ENCODE peak calls at places on chromosomes 16 and 17, in six cellular contexts. T is fibroblast of pulmonary artery, J is cardiac muscle cell, H is thoracic aorta, I is A549, V is IMR-90. B is an unnamed sample.

GRCh38 chr16:17803625-17804410 is 333.1 kb upstream of the XYLT1 start:
- DNase-seq in T (peak; percentile 27), J (no peak), H (no peak), I (no peak), V (peak; percentile 97), B (peak; percentile 60)

GRCh38 chr16:4801962-4802658 is at the start of gene ROGDI:
- DNase-seq in T (peak; percentile 31), J (peak; percentile 94), H (peak; percentile 26), I (peak; percentile 51), V (peak; percentile 12), B (no peak)

GRCh38 chr17:4533522-4534502 is 21.4 kb downstream of the MYBBP1A start:
- DNase-seq in T (no peak), J (no peak), H (no peak), I (no peak), V (no peak), B (no peak)

GRCh38 chr17:64355536-64356303 is 34.9 kb downstream of the PECAM1 start:
- DNase-seq in T (peak; percentile 64), J (no peak), H (no peak), I (no peak), V (peak; percentile 43), B (no peak)

GRCh38 chr16:84982434-84982833 is 28.9 kb downstream of the ZDHHC7 start:
- DNase-seq in T (no peak), J (peak; percentile 23), H (no peak), I (no peak), V (no peak), B (no peak)

GRCh38 chr17:35486920-35487727 is 38.6 kb upstream of the SLFN13 start:
- DNase-seq in T (peak; percentile 83), J (peak; percentile 44), H (no peak), I (peak; percentile 28), V (peak; percentile 56), B (no peak)

GRCh38 chr16:69404275-69404805 is 18.5 kb upstream of the TERF2 start:
- DNase-seq in T (peak; percentile 60), J (peak; percentile 68), H (no peak), I (peak; percentile 64), V (peak; percentile 40), B (no peak)

GRCh38 chr16:70770968-70771552 is 29.9 kb downstream of the VAC14 start:
- DNase-seq in T (peak; percentile 62), J (peak; percentile 66), H (no peak), I (peak; percentile 64), V (peak; percentile 54), B (no peak)

GRCh38 chr17:76905036-76905435 is 36.8 kb downstream of the MGAT5B start:
- DNase-seq in T (no peak), J (no peak), H (no peak), I (no peak), V (no peak), B (no peak)
- TF ChIP-seq CTCF in T (no peak), J (no peak), H (no peak), I (no peak), V (no peak), B (no peak)

DNA sequence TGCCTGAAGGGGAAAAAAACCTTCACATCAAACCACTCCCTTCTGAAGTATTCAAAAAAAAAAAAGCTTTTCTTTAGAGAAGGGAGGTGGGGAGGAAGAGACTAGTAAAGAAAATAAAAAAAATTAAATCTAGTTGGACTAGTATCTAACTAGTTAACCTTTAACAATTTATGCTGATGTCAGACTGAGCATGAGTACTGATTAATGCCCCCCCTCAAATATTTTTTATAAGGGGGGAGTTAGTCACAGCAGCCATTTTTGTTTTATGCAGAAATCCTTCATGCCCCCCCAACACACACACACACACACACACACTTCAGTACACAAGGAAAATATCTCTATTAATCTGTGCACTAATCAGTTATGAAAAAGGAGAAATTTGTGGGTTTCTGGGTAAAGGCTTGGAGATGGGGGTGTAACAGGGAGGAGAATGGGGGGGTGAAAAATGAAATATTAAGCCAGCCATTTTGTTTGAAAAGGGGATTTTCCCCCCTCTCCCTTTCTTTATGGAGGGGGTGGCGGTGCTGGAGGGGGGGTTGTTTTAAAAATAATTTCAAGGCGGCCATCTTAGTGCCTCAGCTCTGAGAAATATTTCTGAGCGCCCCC is 4.7 kb upstream of the CHD3 start:
- DNase-seq in T (peak; percentile 41), J (no peak), H (no peak), I (peak; percentile 57), V (peak; percentile 45), B (no peak)
- H3K4me3 ChIP-seq in T (peak overlapping the region; percentile 78), J (peak overlapping the region; percentile 90), H (peak overlapping the region; percentile 59), I (peak overlapping the region; percentile 70), V (peak overlapping the region; percentile 43), B (peak overlapping the region; percentile 52)

DNA sequence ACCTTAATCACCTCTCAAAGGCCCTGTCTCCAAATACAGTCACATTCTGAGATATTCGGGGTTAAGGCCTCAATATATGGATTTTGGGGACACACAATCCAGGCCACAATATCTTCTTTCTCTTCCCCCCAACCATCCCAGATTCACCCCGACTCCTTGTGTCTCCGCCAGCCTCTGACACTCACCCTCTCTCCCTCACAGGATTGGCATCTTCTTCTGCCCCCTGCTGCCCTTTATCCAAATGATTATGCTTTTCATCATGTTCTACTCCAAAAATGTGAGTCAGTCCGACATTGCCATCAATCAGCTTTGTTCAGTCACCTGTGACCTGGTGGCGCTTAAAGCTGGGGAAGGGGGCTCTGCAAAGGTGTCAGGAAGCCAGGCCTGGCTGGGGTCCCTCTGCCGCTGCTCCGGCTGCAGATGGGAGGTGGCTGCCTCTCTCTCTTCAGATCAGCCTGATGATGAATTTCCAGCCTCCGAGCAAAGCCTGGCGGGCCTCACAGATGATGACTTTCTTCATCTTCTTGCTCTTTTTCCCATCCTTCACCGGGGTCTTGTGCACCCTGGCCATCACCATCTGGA is 35.1 kb downstream of the GDE1 start:
- DNase-seq in T (no peak), J (no peak), H (no peak), I (no peak), V (no peak), B (no peak)
- TF ChIP-seq CTCF in T (no peak), J (no peak), H (no peak), I (peak; percentile 28), V (no peak), B (no peak)

DNA sequence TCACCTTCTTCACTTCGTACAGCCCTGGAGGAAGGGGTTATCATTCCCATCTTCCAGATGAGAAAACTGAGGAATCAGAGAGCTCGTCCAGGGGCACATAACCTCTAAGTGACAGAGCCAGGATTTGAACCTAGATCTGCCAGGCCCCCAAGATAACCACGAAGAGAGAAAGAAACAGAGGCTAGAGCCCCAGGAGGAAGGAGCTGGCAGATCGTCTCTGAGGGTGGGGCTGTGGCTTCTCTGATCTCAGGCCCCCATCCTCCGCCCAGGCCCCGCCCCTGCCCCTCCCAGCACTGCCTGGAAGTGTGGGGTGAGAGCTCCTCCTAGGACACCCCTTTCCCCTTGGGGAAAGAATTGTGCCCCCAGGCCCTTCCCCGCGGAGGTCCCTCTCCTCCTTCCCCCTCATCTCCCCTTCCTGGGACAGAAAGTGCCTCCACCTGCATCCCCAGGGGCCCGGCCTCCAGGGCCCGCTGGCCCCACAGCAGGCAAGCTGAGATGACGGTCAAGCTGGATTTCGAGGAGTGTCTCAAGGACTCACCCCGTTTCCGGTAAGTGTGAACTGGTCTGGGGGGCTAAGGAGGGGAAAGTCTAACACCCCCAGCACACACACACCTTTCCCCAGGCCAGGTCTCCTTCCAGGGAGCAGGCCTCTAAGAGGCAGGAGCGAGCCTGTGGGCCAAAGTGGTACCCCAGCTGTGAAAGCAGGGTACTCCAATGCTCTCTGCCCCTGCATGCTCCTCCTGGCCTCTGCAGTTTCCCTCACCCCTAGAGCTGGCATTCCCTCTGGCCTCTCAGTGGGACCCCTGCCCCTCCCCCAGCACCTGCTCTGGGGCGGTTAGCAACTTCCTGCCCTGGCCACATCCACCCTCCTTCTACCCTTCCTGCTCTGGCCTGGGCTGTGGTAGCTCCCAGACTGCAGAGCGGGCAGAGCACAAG is at the start of gene ACAP1:
- DNase-seq in T (no peak), J (no peak), H (no peak), I (no peak), V (no peak), B (no peak)
- H3K4me3 ChIP-seq in T (no peak within 1 kb of the TSS), J (no peak within 1 kb of the TSS), H (peak within 1 kb of the TSS; percentile 57), I (no peak within 1 kb of the TSS), V (no peak within 1 kb of the TSS), B (no peak within 1 kb of the TSS)

DNA sequence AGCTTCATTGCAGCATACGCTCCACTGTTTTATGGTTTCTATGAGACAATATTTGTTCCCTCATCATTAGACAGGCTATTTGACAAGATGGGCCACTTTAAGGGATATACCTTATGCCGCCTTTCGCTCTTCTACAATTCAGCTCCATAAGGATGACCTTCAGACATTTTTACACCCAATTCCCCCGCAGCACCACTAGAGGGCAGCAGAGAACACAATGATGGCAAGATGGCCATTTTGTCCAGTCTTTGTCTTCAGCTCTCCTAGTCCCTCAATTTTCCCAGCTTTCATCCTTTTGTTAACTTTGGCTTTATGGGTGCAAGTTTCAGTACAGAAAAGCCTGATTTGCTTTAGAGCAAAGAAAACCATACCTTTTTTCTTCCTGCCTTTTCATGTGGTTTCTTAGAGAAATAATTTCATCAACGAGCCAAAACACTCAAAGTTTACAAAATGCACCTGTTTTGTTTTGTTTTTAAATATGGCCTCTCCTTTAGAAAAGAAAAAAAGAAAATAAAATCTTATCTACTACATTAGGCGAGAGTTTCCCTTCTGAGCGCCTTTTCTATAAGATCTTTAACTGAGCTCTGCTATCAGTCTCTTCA is 355.3 kb downstream of the TOX3 start:
- DNase-seq in T (peak; percentile 80), J (peak; percentile 71), H (no peak), I (peak; percentile 41), V (peak; percentile 58), B (peak; percentile 17)
- TF ChIP-seq CTCF in T (peak; percentile 98), J (peak; percentile 93), H (peak; percentile 79), I (peak; percentile 80), V (peak; percentile 88), B (peak; percentile 90)

DNA sequence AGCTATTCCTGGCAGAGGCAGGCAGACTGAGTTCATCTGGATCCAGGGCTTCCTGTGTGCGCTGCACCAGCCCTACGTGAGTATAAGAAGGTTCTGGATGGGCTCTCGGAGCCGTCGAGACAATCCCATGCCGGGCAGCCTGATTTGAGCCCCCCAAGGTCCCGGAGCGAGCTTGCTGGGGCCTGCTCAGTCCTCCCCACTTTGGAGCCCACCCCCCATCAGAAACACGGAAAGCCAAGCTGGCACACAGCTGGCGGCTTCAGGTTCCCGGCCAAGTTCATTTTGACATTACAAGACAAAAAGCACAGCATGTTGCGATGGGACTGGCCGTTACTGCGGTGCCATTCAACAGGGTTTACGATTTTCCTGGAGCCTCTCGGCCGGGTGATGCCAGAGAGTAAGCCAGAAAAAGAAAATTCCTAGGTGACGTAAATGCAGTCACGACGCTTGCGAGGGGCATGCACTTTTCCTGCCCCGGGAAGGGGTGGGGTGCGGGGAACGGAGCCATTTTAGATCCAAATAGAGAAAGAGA is 167.2 kb upstream of the FOXF1 start:
- DNase-seq in T (peak; percentile 85), J (no peak), H (peak; percentile 36), I (no peak), V (peak; percentile 89), B (no peak)
- H3K4me3 ChIP-seq in T (no peak overlapping the region), J (no peak overlapping the region), H (peak overlapping the region; percentile 57), I (no peak overlapping the region), V (no peak overlapping the region), B (no peak overlapping the region)

GRCh38 chr17:68248199-68248825 is 469 bp downstream of the AMZ2 start:
- DNase-seq in T (peak; percentile 73), J (no peak), H (no peak), I (peak; percentile 42), V (peak; percentile 57), B (peak; percentile 32)

GRCh38 chr17:68248886-68249872 is 1.3 kb downstream of the AMZ2 start:
- DNase-seq in T (no peak), J (no peak), H (no peak), I (no peak), V (no peak), B (no peak)

GRCh38 chr17:68246271-68247028 is 1.4 kb upstream of the AMZ2 start:
- DNase-seq in T (no peak), J (no peak), H (no peak), I (no peak), V (no peak), B (no peak)

GRCh38 chr17:68247445-68248198 is at the start of gene AMZ2:
- DNase-seq in T (peak; percentile 95), J (peak; percentile 97), H (peak; percentile 74), I (peak; percentile 85), V (peak; percentile 91), B (peak; percentile 64)
- TF ChIP-seq CTCF in T (no peak), J (no peak), H (no peak), I (no peak), V (no peak), B (no peak)